ENCODE peak calls at places on chromosomes 12 and 14, in eight cellular contexts. One of them, this sample, is unnamed.

GRCh38 chr12:107372229-107372658 is 278.9 kb upstream of the CRY1 start:
- DNase-seq in GM23248: peak; percentile 29
- DNase-seq in lower lobe of right lung: no peak
- DNase-seq in right atrium auricular region: no peak
- DNase-seq in cardiac muscle cell: peak; percentile 58
- DNase-seq in esophagus squamous epithelium: no peak
- DNase-seq in neural progenitor cell: no peak
- DNase-seq in fibroblast of lung: no peak
- DNase-seq in this sample: no peak

GRCh38 chr12:83958997-83959396 is 953.6 kb downstream of the SLC6A15 start:
- DNase-seq in right atrium auricular region: no peak
- DNase-seq in cardiac muscle cell: no peak
- DNase-seq in fibroblast of lung: no peak
- DNase-seq in GM23248: peak; percentile 2
- DNase-seq in neural progenitor cell: no peak
- DNase-seq in esophagus squamous epithelium: no peak
- DNase-seq in lower lobe of right lung: no peak
- DNase-seq in this sample: no peak

GRCh38 chr12:45730116-45730841 is 773 bp downstream of the ARID2 start:
- DNase-seq in neural progenitor cell: peak; percentile 76
- DNase-seq in cardiac muscle cell: peak; percentile 52
- DNase-seq in fibroblast of lung: peak; percentile 61
- DNase-seq in right atrium auricular region: no peak
- DNase-seq in esophagus squamous epithelium: no peak
- DNase-seq in lower lobe of right lung: peak; percentile 67
- DNase-seq in GM23248: peak; percentile 79
- DNase-seq in this sample: peak; percentile 68

GRCh38 chr12:42507589-42507988 is 82.0 kb downstream of the PRICKLE1 start:
- DNase-seq in esophagus squamous epithelium: no peak
- DNase-seq in fibroblast of lung: no peak
- DNase-seq in neural progenitor cell: no peak
- DNase-seq in GM23248: no peak
- DNase-seq in right atrium auricular region: no peak
- DNase-seq in lower lobe of right lung: no peak
- DNase-seq in cardiac muscle cell: no peak
- DNase-seq in this sample: no peak

GRCh38 chr14:89625208-89625987 is 208.4 kb upstream of the FOXN3 start:
- DNase-seq in fibroblast of lung: peak; percentile 65
- DNase-seq in GM23248: no peak
- DNase-seq in esophagus squamous epithelium: no peak
- DNase-seq in lower lobe of right lung: no peak
- DNase-seq in right atrium auricular region: no peak
- DNase-seq in cardiac muscle cell: peak; percentile 75
- DNase-seq in neural progenitor cell: peak; percentile 29
- DNase-seq in this sample: no peak

GRCh38 chr12:92055877-92056276 is 89.8 kb downstream of the BTG1 start:
- DNase-seq in GM23248: no peak
- DNase-seq in lower lobe of right lung: no peak
- DNase-seq in cardiac muscle cell: no peak
- DNase-seq in fibroblast of lung: no peak
- DNase-seq in right atrium auricular region: no peak
- DNase-seq in neural progenitor cell: no peak
- DNase-seq in esophagus squamous epithelium: no peak
- DNase-seq in this sample: no peak

GRCh38 chr14:31326111-31326510 is 94.2 kb downstream of the HEATR5A start:
- DNase-seq in fibroblast of lung: peak; percentile 72
- DNase-seq in GM23248: peak; percentile 2
- DNase-seq in cardiac muscle cell: peak; percentile 12
- DNase-seq in right atrium auricular region: no peak
- DNase-seq in lower lobe of right lung: no peak
- DNase-seq in esophagus squamous epithelium: no peak
- DNase-seq in neural progenitor cell: no peak
- DNase-seq in this sample: no peak

GRCh38 chr12:52280319-52280795 is 5.9 kb downstream of the KRT86 start:
- DNase-seq in lower lobe of right lung: peak; percentile 89
- DNase-seq in GM23248: peak; percentile 95
- DNase-seq in fibroblast of lung: peak; percentile 98
- DNase-seq in esophagus squamous epithelium: no peak
- DNase-seq in cardiac muscle cell: peak; percentile 97
- DNase-seq in neural progenitor cell: no peak
- DNase-seq in right atrium auricular region: peak; percentile 81
- DNase-seq in this sample: peak; percentile 91

GRCh38 chr12:104275689-104276088 is 27.9 kb upstream of the EID3 start:
- DNase-seq in cardiac muscle cell: no peak
- DNase-seq in GM23248: no peak
- DNase-seq in neural progenitor cell: no peak
- DNase-seq in lower lobe of right lung: no peak
- DNase-seq in fibroblast of lung: no peak
- DNase-seq in right atrium auricular region: no peak
- DNase-seq in esophagus squamous epithelium: no peak
- DNase-seq in this sample: no peak

GRCh38 chr12:15754233-15754632 is 35.0 kb downstream of the EPS8 start:
- DNase-seq in fibroblast of lung: peak; percentile 33
- DNase-seq in cardiac muscle cell: no peak
- DNase-seq in lower lobe of right lung: no peak
- DNase-seq in esophagus squamous epithelium: no peak
- DNase-seq in GM23248: peak; percentile 62
- DNase-seq in right atrium auricular region: no peak
- DNase-seq in neural progenitor cell: no peak
- DNase-seq in this sample: no peak

GRCh38 chr12:113403435-113404415 is at the start of gene SDS:
- DNase-seq in right atrium auricular region: no peak
- DNase-seq in cardiac muscle cell: peak; percentile 94
- DNase-seq in neural progenitor cell: no peak
- DNase-seq in GM23248: no peak
- DNase-seq in fibroblast of lung: peak; percentile 71
- DNase-seq in esophagus squamous epithelium: no peak
- DNase-seq in lower lobe of right lung: no peak
- DNase-seq in this sample: no peak

GRCh38 chr14:50978888-50979287 is 34.6 kb upstream of the PYGL start:
- DNase-seq in esophagus squamous epithelium: no peak
- DNase-seq in fibroblast of lung: no peak
- DNase-seq in right atrium auricular region: no peak
- DNase-seq in cardiac muscle cell: no peak
- DNase-seq in GM23248: no peak
- DNase-seq in lower lobe of right lung: no peak
- DNase-seq in neural progenitor cell: no peak
- DNase-seq in this sample: no peak

GRCh38 chr14:32252030-32252670 is 49.1 kb upstream of the RNU6-8 start:
- DNase-seq in esophagus squamous epithelium: no peak
- DNase-seq in right atrium auricular region: peak; percentile 68
- DNase-seq in cardiac muscle cell: peak; percentile 85
- DNase-seq in lower lobe of right lung: no peak
- DNase-seq in neural progenitor cell: peak; percentile 79
- DNase-seq in GM23248: peak; percentile 80
- DNase-seq in fibroblast of lung: peak; percentile 85
- DNase-seq in this sample: peak; percentile 77

GRCh38 chr12:57127101-57127709 is 1.1 kb upstream of the LRP1 start:
- DNase-seq in fibroblast of lung: peak; percentile 64
- DNase-seq in neural progenitor cell: peak; percentile 88
- DNase-seq in cardiac muscle cell: no peak
- DNase-seq in esophagus squamous epithelium: no peak
- DNase-seq in right atrium auricular region: peak; percentile 81
- DNase-seq in GM23248: peak; percentile 70
- DNase-seq in lower lobe of right lung: peak; percentile 86
- DNase-seq in this sample: peak; percentile 88

GRCh38 chr14:77033622-77034521 is 5.4 kb upstream of the IRF2BPL start:
- DNase-seq in neural progenitor cell: peak; percentile 91
- DNase-seq in fibroblast of lung: peak; percentile 97
- DNase-seq in lower lobe of right lung: peak; percentile 91
- DNase-seq in GM23248: peak; percentile 89
- DNase-seq in cardiac muscle cell: peak; percentile 88
- DNase-seq in right atrium auricular region: peak; percentile 89
- DNase-seq in esophagus squamous epithelium: no peak
- DNase-seq in this sample: peak; percentile 93

GRCh38 chr12:121301876-121302275 is 5.4 kb upstream of the CAMKK2 start:
- DNase-seq in GM23248: peak; percentile 67
- DNase-seq in right atrium auricular region: no peak
- DNase-seq in esophagus squamous epithelium: no peak
- DNase-seq in neural progenitor cell: no peak
- DNase-seq in lower lobe of right lung: no peak
- DNase-seq in cardiac muscle cell: no peak
- DNase-seq in fibroblast of lung: no peak
- DNase-seq in this sample: no peak

GRCh38 chr12:81998761-81999378 is 239.7 kb upstream of the PPFIA2 start:
- DNase-seq in GM23248: no peak
- DNase-seq in lower lobe of right lung: no peak
- DNase-seq in neural progenitor cell: no peak
- DNase-seq in fibroblast of lung: no peak
- DNase-seq in right atrium auricular region: no peak
- DNase-seq in cardiac muscle cell: peak; percentile 20
- DNase-seq in esophagus squamous epithelium: no peak
- DNase-seq in this sample: no peak

DNA sequence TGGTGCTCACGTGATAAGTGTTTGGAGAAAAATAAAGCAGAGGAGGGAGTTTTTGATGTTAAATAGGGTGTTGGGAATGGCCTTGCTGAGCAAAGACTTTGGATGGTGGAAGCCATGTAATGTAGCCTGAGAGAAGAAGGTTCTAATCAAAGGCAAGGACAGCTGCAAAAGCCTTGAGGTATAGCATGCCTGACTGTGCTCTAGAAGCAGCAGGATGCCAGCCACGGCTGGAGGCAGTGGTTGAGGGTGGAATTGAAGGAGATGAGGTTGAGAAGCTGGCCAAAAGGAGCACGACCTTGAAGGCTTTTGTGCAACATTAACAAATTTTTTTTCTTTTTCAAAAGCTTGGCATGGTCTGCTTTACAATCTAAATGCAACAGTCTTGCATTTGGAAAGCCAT is 42.3 kb upstream of the CSRP2 start:
- DNase-seq in cardiac muscle cell: no peak
- DNase-seq in GM23248: no peak
- DNase-seq in esophagus squamous epithelium: no peak
- DNase-seq in right atrium auricular region: no peak
- DNase-seq in neural progenitor cell: no peak
- DNase-seq in lower lobe of right lung: no peak
- DNase-seq in fibroblast of lung: no peak
- DNase-seq in this sample: no peak
- H3K27ac ChIP-seq in cardiac muscle cell: no peak overlapping the region
- H3K27ac ChIP-seq in GM23248: no peak overlapping the region
- H3K27ac ChIP-seq in esophagus squamous epithelium: peak overlapping the region; percentile 0
- H3K27ac ChIP-seq in right atrium auricular region: no peak overlapping the region
- H3K27ac ChIP-seq in neural progenitor cell: no peak overlapping the region
- H3K27ac ChIP-seq in lower lobe of right lung: no peak overlapping the region
- H3K27ac ChIP-seq in fibroblast of lung: no peak overlapping the region
- H3K27ac ChIP-seq in this sample: peak overlapping the region; percentile 66

GRCh38 chr12:108833757-108834472 is 23.5 kb downstream of the SSH1 start:
- DNase-seq in esophagus squamous epithelium: no peak
- DNase-seq in neural progenitor cell: no peak
- DNase-seq in fibroblast of lung: peak; percentile 90
- DNase-seq in GM23248: peak; percentile 80
- DNase-seq in lower lobe of right lung: peak; percentile 48
- DNase-seq in cardiac muscle cell: peak; percentile 88
- DNase-seq in right atrium auricular region: no peak
- DNase-seq in this sample: no peak

GRCh38 chr12:108833355-108833733 is 24.0 kb downstream of the SSH1 start:
- DNase-seq in cardiac muscle cell: peak; percentile 83
- DNase-seq in GM23248: peak; percentile 95
- DNase-seq in neural progenitor cell: no peak
- DNase-seq in right atrium auricular region: peak; percentile 85
- DNase-seq in lower lobe of right lung: peak; percentile 64
- DNase-seq in fibroblast of lung: peak; percentile 62
- DNase-seq in esophagus squamous epithelium: no peak
- DNase-seq in this sample: no peak

GRCh38 chr12:108832208-108832607 is 25.2 kb downstream of the SSH1 start:
- DNase-seq in right atrium auricular region: no peak
- DNase-seq in esophagus squamous epithelium: no peak
- DNase-seq in fibroblast of lung: no peak
- DNase-seq in cardiac muscle cell: no peak
- DNase-seq in GM23248: no peak
- DNase-seq in lower lobe of right lung: peak; percentile 17
- DNase-seq in neural progenitor cell: no peak
- DNase-seq in this sample: no peak

GRCh38 chr12:108831309-108831991 is 25.9 kb downstream of the SSH1 start:
- DNase-seq in right atrium auricular region: no peak
- DNase-seq in fibroblast of lung: no peak
- DNase-seq in cardiac muscle cell: no peak
- DNase-seq in esophagus squamous epithelium: no peak
- DNase-seq in GM23248: no peak
- DNase-seq in neural progenitor cell: no peak
- DNase-seq in lower lobe of right lung: peak; percentile 15
- DNase-seq in this sample: no peak

GRCh38 chr12:108832730-108833354 is 24.5 kb downstream of the SSH1 start:
- DNase-seq in lower lobe of right lung: peak; percentile 36
- DNase-seq in right atrium auricular region: no peak
- DNase-seq in fibroblast of lung: peak; percentile 86
- DNase-seq in GM23248: peak; percentile 95
- DNase-seq in cardiac muscle cell: peak; percentile 94
- DNase-seq in esophagus squamous epithelium: no peak
- DNase-seq in neural progenitor cell: no peak
- DNase-seq in this sample: no peak
- H3K4me1 ChIP-seq in lower lobe of right lung: peaks cover 80% of the 10 kb centered on the region
- H3K4me1 ChIP-seq in right atrium auricular region: peaks cover 87% of the 10 kb centered on the region
- H3K4me1 ChIP-seq in fibroblast of lung: peaks cover 42% of the 10 kb centered on the region
- H3K4me1 ChIP-seq in GM23248: peaks cover 77% of the 10 kb centered on the region
- H3K4me1 ChIP-seq in cardiac muscle cell: peaks cover 16% of the 10 kb centered on the region
- H3K4me1 ChIP-seq in esophagus squamous epithelium: peaks cover 35% of the 10 kb centered on the region
- H3K4me1 ChIP-seq in neural progenitor cell: peaks cover 1% of the 10 kb centered on the region
- H3K4me1 ChIP-seq in this sample: peaks cover 68% of the 10 kb centered on the region

DNA sequence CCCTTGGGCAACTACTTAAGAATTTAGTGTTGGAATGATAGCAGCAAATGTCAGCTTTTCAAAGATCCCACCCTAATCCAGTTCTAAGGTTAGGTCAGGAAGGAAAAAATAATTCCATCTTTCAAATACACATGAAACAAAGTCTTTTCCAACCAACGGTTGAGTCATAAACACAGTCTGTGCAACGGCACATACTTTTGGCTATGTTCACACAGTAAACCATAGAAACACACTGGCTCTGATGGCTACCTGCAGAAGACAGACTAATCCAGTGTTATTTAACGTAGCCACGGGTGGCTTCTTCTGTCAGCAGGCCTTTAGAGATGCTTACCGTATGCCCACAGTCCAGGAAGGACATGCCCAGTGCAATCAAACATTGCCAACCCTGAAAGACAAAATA is 35.7 kb downstream of the HIGD1C start:
- DNase-seq in fibroblast of lung: no peak
- DNase-seq in esophagus squamous epithelium: no peak
- DNase-seq in neural progenitor cell: no peak
- DNase-seq in right atrium auricular region: no peak
- DNase-seq in GM23248: peak; percentile 75
- DNase-seq in lower lobe of right lung: no peak
- DNase-seq in cardiac muscle cell: no peak
- DNase-seq in this sample: no peak
- H3K4me3 ChIP-seq in fibroblast of lung: no peak overlapping the region
- H3K4me3 ChIP-seq in esophagus squamous epithelium: no peak overlapping the region
- H3K4me3 ChIP-seq in neural progenitor cell: no peak overlapping the region
- H3K4me3 ChIP-seq in right atrium auricular region: no peak overlapping the region
- H3K4me3 ChIP-seq in GM23248: no peak overlapping the region
- H3K4me3 ChIP-seq in lower lobe of right lung: no peak overlapping the region
- H3K4me3 ChIP-seq in cardiac muscle cell: no peak overlapping the region
- H3K4me3 ChIP-seq in this sample: no peak overlapping the region

DNA sequence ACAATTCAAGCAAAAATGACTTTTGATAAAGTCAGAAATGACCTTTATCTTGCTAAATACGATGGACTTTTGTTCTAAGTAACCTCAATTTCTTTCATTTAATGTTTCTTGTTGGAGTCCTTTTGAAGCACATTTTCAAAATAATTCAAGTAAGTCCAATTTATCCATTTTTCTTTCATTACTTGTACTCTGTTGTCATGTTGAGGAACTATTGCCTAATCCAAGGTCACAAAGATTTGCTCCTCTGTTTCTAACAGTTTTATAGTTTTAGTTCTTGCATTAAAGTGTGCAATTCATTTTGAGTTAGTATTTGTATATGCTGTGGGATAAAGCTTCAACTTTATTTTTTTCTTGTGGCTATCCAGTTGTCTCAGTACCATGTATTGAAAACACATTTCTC is 66.7 kb downstream of the CCER1 start:
- DNase-seq in GM23248: no peak
- DNase-seq in cardiac muscle cell: no peak
- DNase-seq in esophagus squamous epithelium: no peak
- DNase-seq in neural progenitor cell: no peak
- DNase-seq in right atrium auricular region: no peak
- DNase-seq in lower lobe of right lung: no peak
- DNase-seq in fibroblast of lung: peak; percentile 53
- DNase-seq in this sample: no peak
- H3K27ac ChIP-seq in GM23248: no peak overlapping the region
- H3K27ac ChIP-seq in cardiac muscle cell: no peak overlapping the region
- H3K27ac ChIP-seq in esophagus squamous epithelium: no peak overlapping the region
- H3K27ac ChIP-seq in neural progenitor cell: no peak overlapping the region
- H3K27ac ChIP-seq in right atrium auricular region: no peak overlapping the region
- H3K27ac ChIP-seq in lower lobe of right lung: no peak overlapping the region
- H3K27ac ChIP-seq in fibroblast of lung: no peak overlapping the region
- H3K27ac ChIP-seq in this sample: no peak overlapping the region

This sample was measured in ascending aorta.